ENCODE peak calls at places on chromosomes 7 and 10, in four cellular contexts. M is transverse colon; D is effector memory CD4-positive, alpha-beta T cell; P is prostate gland. Q is an unnamed sample.

GRCh38 chr7:32023353-32023752 is 46.9 kb downstream of the PDE1C start:
- DNase-seq in M (no peak), D (no peak), P (no peak), Q (no peak)

GRCh38 chr7:50868426-50869100 is 85.9 kb upstream of the GRB10 start:
- DNase-seq in M (no peak), D (no peak), P (no peak), Q (no peak)

GRCh38 chr10:21257919-21258318 is 267.6 kb downstream of the SKIDA1 start:
- DNase-seq in M (no peak), D (no peak), P (no peak), Q (no peak)

GRCh38 chr7:28433604-28434254 is 21.4 kb downstream of the CREB5 start:
- DNase-seq in M (no peak), D (no peak), P (no peak), Q (no peak)

GRCh38 chr7:128194533-128195282 is 46.4 kb upstream of the LEP start:
- DNase-seq in M (no peak), D (no peak), P (no peak), Q (no peak)

GRCh38 chr10:20971901-20972300 is 74.8 kb upstream of the NEBL start:
- DNase-seq in M (no peak), D (no peak), P (no peak), Q (no peak)

GRCh38 chr10:132600416-132600815 is 62.8 kb downstream of the INPP5A start:
- DNase-seq in M (no peak), D (no peak), P (no peak), Q (no peak)

GRCh38 chr7:135772639-135773019 is 24.0 kb upstream of the FAM180A start:
- DNase-seq in M (no peak), D (no peak), P (no peak), Q (no peak)

GRCh38 chr7:152462995-152463713 is 27.4 kb upstream of the KMT2C start:
- DNase-seq in M (no peak), D (no peak), P (no peak), Q (no peak)

GRCh38 chr10:67818323-67818722 is 19.7 kb downstream of the DNAJC12 start:
- DNase-seq in M (no peak), D (no peak), P (no peak), Q (no peak)

GRCh38 chr10:131943021-131943814 is 38.5 kb downstream of the BNIP3 start:
- DNase-seq in M (no peak), D (no peak), P (no peak), Q (no peak)

GRCh38 chr10:129662386-129662785 is 195.3 kb downstream of the MGMT start:
- DNase-seq in M (no peak), D (no peak), P (no peak), Q (no peak)

GRCh38 chr10:47369251-47369894 is 14.7 kb downstream of the ZNF488 start:
- DNase-seq in M (no peak), D (no peak), P (no peak), Q (no peak)

GRCh38 chr10:82190432-82191260 is 315.7 kb downstream of the NRG3 start:
- DNase-seq in M (no peak), D (no peak), P (no peak), Q (no peak)

GRCh38 chr10:48509974-48510692 is 94.7 kb downstream of the ARHGAP22 start:
- DNase-seq in M (no peak), D (no peak), P (no peak), Q (no peak)

GRCh38 chr10:103692421-103693069 is 162.8 kb downstream of the SH3PXD2A start:
- DNase-seq in M (peak; percentile 47), D (no peak), P (no peak), Q (no peak)

GRCh38 chr10:525565-526315 is 163.7 kb downstream of the DIP2C start:
- DNase-seq in M (no peak), D (no peak), P (no peak), Q (no peak)

GRCh38 chr7:18087031-18087686 is 59.5 kb upstream of the PRPS1L1 start:
- DNase-seq in M (no peak), D (no peak), P (no peak), Q (no peak)

GRCh38 chr7:4851459-4852422 is 10.1 kb downstream of the PAPOLB start:
- DNase-seq in M (no peak), D (no peak), P (no peak), Q (no peak)

GRCh38 chr10:79153753-79154152 is 85.0 kb downstream of the ZMIZ1 start:
- DNase-seq in M (no peak), D (no peak), P (no peak), Q (no peak)

GRCh38 chr10:6175329-6176055 is 27.2 kb upstream of the PFKFB3 start:
- DNase-seq in M (no peak), D (no peak), P (no peak), Q (no peak)

GRCh38 chr10:30270247-30270646 is 78.8 kb downstream of the MTPAP start:
- DNase-seq in M (no peak), D (no peak), P (no peak), Q (no peak)

GRCh38 chr10:122323941-122324675 is 50.4 kb upstream of the PLEKHA1 start:
- DNase-seq in M (no peak), D (no peak), P (no peak), Q (no peak)

GRCh38 chr7:7898155-7898554 is 70.4 kb upstream of the GLCCI1 start:
- DNase-seq in M (no peak), D (no peak), P (no peak), Q (no peak)

GRCh38 chr10:123043409-123043925 is 34.7 kb downstream of the ACADSB start:
- DNase-seq in M (peak; percentile 37), D (peak; percentile 18), P (peak; percentile 51), Q (peak; percentile 12)

GRCh38 chr7:102009628-102010027 is 192.2 kb downstream of the CUX1 start:
- DNase-seq in M (no peak), D (no peak), P (no peak), Q (no peak)

GRCh38 chr10:58951750-58952149 is 224.7 kb upstream of the PHYHIPL start:
- DNase-seq in M (no peak), D (no peak), P (peak; percentile 32), Q (no peak)

GRCh38 chr10:824946-825345 is 106.6 kb downstream of the LARP4B start:
- DNase-seq in M (no peak), D (no peak), P (no peak), Q (no peak)

GRCh38 chr7:33639552-33640197 is 265.7 kb upstream of the BMPER start:
- DNase-seq in M (no peak), D (no peak), P (no peak), Q (no peak)

GRCh38 chr7:112399501-112399900 is 50.8 kb upstream of the IFRD1 start:
- DNase-seq in M (no peak), D (no peak), P (no peak), Q (no peak)

GRCh38 chr10:64174666-64175265 is 653.6 kb downstream of the REEP3 start:
- DNase-seq in M (no peak), D (no peak), P (no peak), Q (no peak)

GRCh38 chr7:29569648-29570047 is 6.0 kb downstream of the PRR15 start:
- DNase-seq in M (no peak), D (no peak), P (no peak), Q (no peak)

GRCh38 chr10:77887631-77888355 is 38.8 kb downstream of the DLG5 start:
- DNase-seq in M (no peak), D (no peak), P (no peak), Q (no peak)

GRCh38 chr10:11212686-11213085 is 195.0 kb downstream of the CELF2 start:
- DNase-seq in M (no peak), D (no peak), P (no peak), Q (no peak)

GRCh38 chr10:130739757-130740145 is 571.8 kb downstream of the TCERG1L start:
- DNase-seq in M (no peak), D (no peak), P (no peak), Q (no peak)

GRCh38 chr10:130741901-130742625 is 569.5 kb downstream of the TCERG1L start:
- DNase-seq in M (no peak), D (no peak), P (no peak), Q (no peak)

GRCh38 chr10:130739016-130739756 is 572.3 kb downstream of the TCERG1L start:
- DNase-seq in M (no peak), D (no peak), P (no peak), Q (no peak)

GRCh38 chr10:130740788-130741785 is 570.4 kb downstream of the TCERG1L start:
- DNase-seq in M (no peak), D (no peak), P (no peak), Q (no peak)

GRCh38 chr10:130740166-130740565 is 571.4 kb downstream of the TCERG1L start:
- DNase-seq in M (no peak), D (no peak), P (no peak), Q (no peak)
- H3K9me3 ChIP-seq in M (no peaks in the 10 kb centered on the region), D (no peaks in the 10 kb centered on the region), P (no peaks in the 10 kb centered on the region), Q (no peaks in the 10 kb centered on the region)

DNA sequence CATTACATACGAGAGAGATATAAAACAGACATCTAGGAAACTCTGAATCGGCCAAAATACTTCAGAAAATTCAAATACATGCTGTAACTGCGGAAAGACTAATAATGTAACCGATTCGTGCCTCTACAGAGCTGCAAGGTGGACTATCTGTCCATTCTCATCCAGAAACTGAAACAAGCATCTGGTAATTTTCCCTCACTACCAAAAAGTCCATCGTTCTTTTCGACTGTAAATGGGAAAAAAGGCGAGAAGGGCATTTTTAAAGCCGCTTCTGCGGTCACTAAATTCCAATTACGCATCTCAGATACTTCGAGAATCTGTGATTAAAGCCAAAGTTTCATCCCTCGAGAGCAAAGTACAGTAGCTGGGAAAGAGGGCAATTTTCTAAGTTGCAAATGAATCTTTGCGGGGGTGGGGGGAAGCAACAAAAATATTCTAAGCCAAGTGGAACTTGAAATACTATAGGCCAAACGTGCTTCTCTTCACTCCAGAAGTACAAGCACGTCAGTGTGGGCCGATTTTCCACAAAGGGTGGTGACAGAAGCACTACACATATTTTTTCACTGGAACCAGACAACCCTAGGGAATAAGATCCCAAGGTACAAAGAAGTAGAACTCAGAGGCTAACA is 1.2 kb downstream of the OGA start:
- DNase-seq in M (no peak), D (no peak), P (no peak), Q (no peak)
- H3K4me1 ChIP-seq in M (peaks cover 50% of the 10 kb centered on the region), D (peaks cover 30% of the 10 kb centered on the region), P (peaks cover 5% of the 10 kb centered on the region), Q (no peaks in the 10 kb centered on the region)

GRCh38 chr7:16144361-16144760 is 277.0 kb downstream of the CRPPA start:
- DNase-seq in M (no peak), D (no peak), P (no peak), Q (no peak)
- H3K9me3 ChIP-seq in M (peaks cover 27% of the 10 kb centered on the region), D (no peaks in the 10 kb centered on the region), P (no peaks in the 10 kb centered on the region), Q (no peaks in the 10 kb centered on the region)

DNA sequence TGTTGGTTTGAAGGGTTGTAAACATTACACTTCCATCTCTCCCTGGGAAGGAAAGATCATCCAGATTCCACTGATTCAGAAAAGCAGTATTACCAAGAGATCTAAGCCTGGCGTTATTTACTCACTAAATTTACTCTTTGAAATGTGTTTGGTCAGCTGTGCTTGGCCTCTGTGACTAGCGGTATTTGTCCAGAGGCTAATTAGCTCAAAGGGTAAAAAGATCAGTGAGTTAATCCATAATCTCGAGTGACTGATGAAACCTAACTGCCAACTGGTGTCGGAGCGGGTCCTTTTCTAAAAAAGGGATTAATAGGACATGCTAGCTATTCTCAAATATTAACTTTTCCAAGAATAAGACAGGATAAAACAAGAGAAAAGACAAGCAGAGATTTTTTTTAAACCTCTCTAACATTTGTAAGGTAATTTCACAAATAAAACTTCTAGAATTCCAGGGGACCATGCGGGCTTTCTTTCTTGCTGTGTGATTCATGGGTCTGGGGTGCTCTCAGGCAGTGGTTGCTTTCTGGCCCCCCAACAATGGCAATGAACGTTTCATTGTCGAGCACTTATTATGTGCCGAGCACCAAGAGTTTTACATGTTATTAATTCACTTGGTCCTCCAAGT is 247.3 kb upstream of the AOAH start:
- DNase-seq in M (no peak), D (no peak), P (no peak), Q (no peak)
- H3K4me1 ChIP-seq in M (no peaks in the 10 kb centered on the region), D (peaks cover 11% of the 10 kb centered on the region), P (no peaks in the 10 kb centered on the region), Q (peaks cover 7% of the 10 kb centered on the region)

GRCh38 chr7:158501300-158502067 is 86.1 kb downstream of the PTPRN2 start:
- DNase-seq in M (no peak), D (no peak), P (no peak), Q (no peak)
- H3K9me3 ChIP-seq in M (peaks cover 4% of the 10 kb centered on the region), D (no peaks in the 10 kb centered on the region), P (no peaks in the 10 kb centered on the region), Q (no peaks in the 10 kb centered on the region)

Q was measured in tibial nerve.